ENCODE peak calls at places on chromosomes 2 and 18, in five cellular contexts. M is RWPE1, O is A549, W is cardiac muscle cell, D is endothelial cell. V is an unnamed sample.

GRCh38 chr2:101238930-101239759 is 13.5 kb upstream of the CNOT11 start:
- DNase-seq in M (no peak), O (peak; percentile 68), W (no peak), D (no peak), V (no peak)

GRCh38 chr2:46669996-46670793 is 190.8 kb downstream of the TMEM247 start:
- DNase-seq in M (no peak), O (no peak), W (peak; percentile 70), D (no peak), V (no peak)

GRCh38 chr18:49277395-49278036 is 182.9 kb downstream of the DYM start:
- DNase-seq in M (peak; percentile 34), O (no peak), W (peak; percentile 11), D (no peak), V (no peak)

GRCh38 chr2:80030135-80030534 is 274.4 kb downstream of the LRRTM1 start:
- DNase-seq in M (no peak), O (no peak), W (no peak), D (no peak), V (no peak)

GRCh38 chr2:85911836-85912692 is 23.3 kb upstream of the ST3GAL5 start:
- DNase-seq in M (peak; percentile 91), O (no peak), W (peak; percentile 79), D (no peak), V (peak; percentile 30)

GRCh38 chr18:56158676-56159075 is 479.7 kb downstream of the TXNL1 start:
- DNase-seq in M (no peak), O (no peak), W (no peak), D (no peak), V (no peak)

GRCh38 chr18:8990276-8991031 is 112.0 kb upstream of the NDUFV2 start:
- DNase-seq in M (no peak), O (no peak), W (no peak), D (no peak), V (no peak)

GRCh38 chr2:10773841-10774341 is 38.7 kb downstream of the PDIA6 start:
- DNase-seq in M (peak; percentile 62), O (no peak), W (no peak), D (no peak), V (no peak)

GRCh38 chr2:6957031-6957714 is 40.0 kb downstream of the RNF144A start:
- DNase-seq in M (no peak), O (no peak), W (no peak), D (no peak), V (no peak)

GRCh38 chr2:32558492-32558891 is 69.4 kb upstream of the TTC27 start:
- DNase-seq in M (no peak), O (no peak), W (peak; percentile 29), D (no peak), V (no peak)

GRCh38 chr2:68031546-68032160 is 31.2 kb downstream of the C1D start:
- DNase-seq in M (peak; percentile 49), O (peak; percentile 40), W (peak; percentile 72), D (no peak), V (no peak)

GRCh38 chr18:50706199-50706598 is 113.6 kb downstream of the MRO start:
- DNase-seq in M (no peak), O (no peak), W (no peak), D (no peak), V (no peak)

GRCh38 chr18:50704541-50704940 is 115.3 kb downstream of the MRO start:
- DNase-seq in M (no peak), O (no peak), W (peak; percentile 51), D (no peak), V (no peak)

GRCh38 chr18:50709215-50709614 is 110.6 kb downstream of the MRO start:
- DNase-seq in M (no peak), O (no peak), W (no peak), D (no peak), V (no peak)

GRCh38 chr18:50711401-50711800 is 108.4 kb downstream of the MRO start:
- DNase-seq in M (no peak), O (no peak), W (no peak), D (no peak), V (no peak)

GRCh38 chr18:50707841-50708240 is 112.0 kb downstream of the MRO start:
- DNase-seq in M (no peak), O (no peak), W (peak; percentile 68), D (no peak), V (no peak)
- TF ChIP-seq CTCF in M (no peak), O (no peak), W (no peak), D (no peak), V (no peak)

GRCh38 chr2:232689152-232689910 is 7.8 kb upstream of the GIGYF2 start:
- DNase-seq in M (no peak), O (no peak), W (peak; percentile 73), D (no peak), V (no peak)
- TF ChIP-seq CTCF in M (no peak), O (no peak), W (no peak), D (no peak), V (no peak)

GRCh38 chr2:128716371-128716770 is 397.7 kb upstream of the HS6ST1 start:
- DNase-seq in M (no peak), O (no peak), W (no peak), D (no peak), V (no peak)

GRCh38 chr2:128724547-128724946 is 405.9 kb upstream of the HS6ST1 start:
- DNase-seq in M (no peak), O (no peak), W (no peak), D (no peak), V (no peak)

GRCh38 chr2:128717758-128718710 is 399.4 kb upstream of the HS6ST1 start:
- DNase-seq in M (no peak), O (no peak), W (no peak), D (no peak), V (no peak)

GRCh38 chr2:128722469-128722868 is 403.8 kb upstream of the HS6ST1 start:
- DNase-seq in M (no peak), O (no peak), W (no peak), D (no peak), V (no peak)

DNA sequence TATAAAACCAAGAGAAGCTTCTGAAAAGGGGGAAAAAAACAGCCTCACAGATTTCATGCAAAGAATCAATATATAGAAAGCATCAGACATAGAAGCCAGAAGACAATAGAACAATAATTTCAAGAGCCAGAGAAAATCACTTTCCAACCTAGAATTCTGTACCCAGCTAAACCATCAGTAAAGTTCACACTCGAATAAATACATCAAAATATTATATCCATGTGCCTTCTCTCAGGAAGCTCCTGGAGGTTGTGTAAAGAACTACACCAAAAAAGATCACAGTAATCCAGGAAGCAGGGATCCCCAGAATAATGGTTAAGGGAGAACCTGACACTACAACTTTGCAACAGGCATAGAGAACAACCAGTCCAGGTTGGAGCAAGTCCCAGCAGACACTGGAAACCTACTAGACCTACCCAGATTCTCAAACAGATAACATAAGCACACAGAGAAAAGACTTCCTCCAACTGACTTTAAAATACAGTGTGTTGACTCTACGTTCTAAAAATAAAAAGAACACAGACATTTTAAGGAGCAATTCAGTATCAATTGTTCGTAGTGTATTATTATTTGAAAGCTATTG is 401.9 kb upstream of the HS6ST1 start:
- DNase-seq in M (no peak), O (no peak), W (no peak), D (no peak), V (no peak)
- TF ChIP-seq CTCF in M (no peak), O (no peak), W (peak; percentile 21), D (peak; percentile 32), V (no peak)

GRCh38 chr18:51134721-51135120 is 62.8 kb downstream of the MEX3C start:
- DNase-seq in M (no peak), O (no peak), W (no peak), D (no peak), V (no peak)

GRCh38 chr18:51137051-51137729 is 60.3 kb downstream of the MEX3C start:
- DNase-seq in M (no peak), O (no peak), W (no peak), D (no peak), V (no peak)

GRCh38 chr18:51135361-51135760 is 62.1 kb downstream of the MEX3C start:
- DNase-seq in M (peak; percentile 48), O (no peak), W (peak; percentile 72), D (no peak), V (no peak)

GRCh38 chr18:51137891-51138290 is 59.6 kb downstream of the MEX3C start:
- DNase-seq in M (no peak), O (no peak), W (no peak), D (no peak), V (no peak)

GRCh38 chr18:51135795-51136194 is 61.7 kb downstream of the MEX3C start:
- DNase-seq in M (no peak), O (no peak), W (no peak), D (no peak), V (no peak)
- TF ChIP-seq CTCF in M (no peak), O (peak; percentile 28), W (peak; percentile 35), D (peak; percentile 19), V (peak; percentile 50)

GRCh38 chr2:3960106-3960505 is 256.7 kb downstream of the DCDC2C start:
- DNase-seq in M (no peak), O (no peak), W (no peak), D (no peak), V (no peak)
- TF ChIP-seq CTCF in M (no peak), O (no peak), W (no peak), D (no peak), V (no peak)

GRCh38 chr2:19676770-19677169 is 225.0 kb downstream of the TTC32 start:
- DNase-seq in M (no peak), O (no peak), W (no peak), D (peak; percentile 37), V (no peak)
- TF ChIP-seq CTCF in M (no peak), O (no peak), W (no peak), D (no peak), V (no peak)

GRCh38 chr2:54503192-54503591 is 47.1 kb downstream of the SPTBN1 start:
- DNase-seq in M (no peak), O (no peak), W (peak; percentile 64), D (peak; percentile 64), V (peak; percentile 68)
- TF ChIP-seq CTCF in M (no peak), O (peak; percentile 65), W (peak; percentile 69), D (peak; percentile 62), V (peak; percentile 54)